ENCODE peak calls at places on chromosomes 12 and 14, in six cellular contexts. V is NCI-H1105, T is bronchial epithelial cell, O is C1 segment of cervical spinal cord, S is Daoy, M is neural crest cell. J is an unnamed sample.

GRCh38 chr12:23221066-23221465 is 596.1 kb downstream of the ETNK1 start:
- DNase-seq in V (no peak), T (peak), O (no peak), S (no peak), M (no peak), J (peak)

GRCh38 chr12:54401127-54401526 is 16.6 kb upstream of the ZNF385A start:
- DNase-seq in V (no peak), T (no peak), O (no peak), S (no peak), M (no peak), J (no peak)

GRCh38 chr12:99257672-99258071 is 389.9 kb upstream of the GARIN6 start:
- DNase-seq in V (no peak), T (no peak), O (no peak), S (no peak), M (no peak), J (no peak)

GRCh38 chr14:93959239-93960107 is 16.9 kb downstream of the ASB2 start:
- DNase-seq in V (no peak), T (peak), O (peak), S (peak), M (no peak), J (peak)

GRCh38 chr14:74888164-74889158 is 6.7 kb downstream of the DLST start:
- DNase-seq in V (no peak), T (peak), O (no peak), S (peak), M (no peak), J (no peak)

GRCh38 chr14:89452281-89452680 is 35.2 kb upstream of the FOXN3 start:
- DNase-seq in V (no peak), T (no peak), O (no peak), S (no peak), M (no peak), J (no peak)

GRCh38 chr14:33081259-33081658 is 142.6 kb downstream of the NPAS3 start:
- DNase-seq in V (no peak), T (peak), O (no peak), S (no peak), M (no peak), J (no peak)

GRCh38 chr12:130925616-130926015 is 28.1 kb upstream of the ADGRD1 start:
- DNase-seq in V (no peak), T (no peak), O (no peak), S (no peak), M (no peak), J (no peak)

GRCh38 chr12:101696477-101697196 is 803 bp upstream of the CHPT1 start:
- DNase-seq in V (peak), T (no peak), O (peak), S (no peak), M (no peak), J (peak)

GRCh38 chr12:49413796-49414195 is 46.5 kb downstream of the SPATS2 start:
- DNase-seq in V (no peak), T (peak), O (no peak), S (no peak), M (no peak), J (peak)

GRCh38 chr12:5345534-5345933 is 86.4 kb upstream of the NTF3 start:
- DNase-seq in V (no peak), T (peak), O (no peak), S (no peak), M (no peak), J (no peak)

GRCh38 chr12:47383942-47384341 is 304.2 kb upstream of the AMIGO2 start:
- DNase-seq in V (no peak), T (peak), O (no peak), S (no peak), M (no peak), J (peak)

GRCh38 chr12:88946377-88946997 is 366.2 kb upstream of the KITLG start:
- DNase-seq in V (no peak), T (peak), O (no peak), S (peak), M (no peak), J (no peak)

GRCh38 chr12:116708826-116709756 is 28.8 kb downstream of the SPRING1 start:
- DNase-seq in V (peak), T (peak), O (peak), S (peak), M (peak), J (peak)

GRCh38 chr12:28780096-28780495 is 369.0 kb upstream of the FAR2 start:
- DNase-seq in V (no peak), T (peak), O (no peak), S (peak), M (no peak), J (peak)

GRCh38 chr14:103015426-103015825 is 41.9 kb downstream of the CDC42BPB start:
- DNase-seq in V (no peak), T (no peak), O (no peak), S (no peak), M (no peak), J (no peak)

GRCh38 chr12:728781-729180 is 23.6 kb upstream of the WNK1 start:
- DNase-seq in V (no peak), T (no peak), O (no peak), S (no peak), M (no peak), J (no peak)

GRCh38 chr14:77278461-77279230 is 7.6 kb upstream of the NGB start:
- DNase-seq in V (no peak), T (no peak), O (no peak), S (no peak), M (no peak), J (no peak)

GRCh38 chr12:40727774-40728483 is 35.7 kb downstream of the CNTN1 start:
- DNase-seq in V (no peak), T (peak), O (no peak), S (no peak), M (no peak), J (no peak)

GRCh38 chr12:91890742-91891141 is 254.9 kb downstream of the BTG1 start:
- DNase-seq in V (no peak), T (peak), O (no peak), S (no peak), M (no peak), J (peak)

GRCh38 chr14:59464651-59465569 is at the start of gene GPR135:
- DNase-seq in V (peak), T (no peak), O (no peak), S (peak), M (peak), J (peak)

GRCh38 chr12:132322206-132323132 is 6.9 kb downstream of the GALNT9 start:
- DNase-seq in V (no peak), T (no peak), O (no peak), S (no peak), M (no peak), J (no peak)

GRCh38 chr14:96624661-96625435 is 122.7 kb downstream of the PAPOLA start:
- DNase-seq in V (no peak), T (no peak), O (no peak), S (no peak), M (no peak), J (no peak)

GRCh38 chr12:99984271-99985128 is at the start of gene ANKS1B:
- DNase-seq in V (peak), T (no peak), O (no peak), S (peak), M (peak), J (peak)

GRCh38 chr14:92507174-92507768 is 6.3 kb upstream of the RIN3 start:
- DNase-seq in V (peak), T (peak), O (no peak), S (no peak), M (no peak), J (peak)

GRCh38 chr14:22521449-22522239 is 67.4 kb downstream of the DAD1 start:
- DNase-seq in V (no peak), T (no peak), O (no peak), S (no peak), M (no peak), J (no peak)

GRCh38 chr12:32918890-32919791 is 22.6 kb upstream of the PKP2 start:
- DNase-seq in V (peak), T (peak), O (no peak), S (peak), M (no peak), J (peak)

GRCh38 chr14:59085207-59085739 is 103.2 kb upstream of the DAAM1 start:
- DNase-seq in V (no peak), T (no peak), O (no peak), S (no peak), M (no peak), J (no peak)

GRCh38 chr14:61110683-61111082 is 129.6 kb downstream of the SLC38A6 start:
- DNase-seq in V (no peak), T (no peak), O (no peak), S (no peak), M (no peak), J (no peak)

GRCh38 chr12:108337235-108338223 is 1.6 kb downstream of the CMKLR1 start:
- DNase-seq in V (no peak), T (peak), O (no peak), S (peak), M (peak), J (peak)

J was measured in PC-3.